ENCODE peak calls at places on chromosomes 3 and 15, in ten cellular contexts. G, V, L, X, W, O, Q, T, U and A are unnamed samples.
A peak's percentile ranks its signal among the peaks of the same experiment; 100 is the strongest.

GRCh38 chr3:146968204-146968651 is 363.1 kb upstream of the PLSCR5 start:
- DNase-seq in O (no peak), X (no peak), G (peak; percentile 91), U (no peak), Q (no peak), V (no peak), T (no peak), W (no peak), L (no peak), A (no peak)

GRCh38 chr3:31432897-31433678 is 99.6 kb upstream of the STT3B start:
- DNase-seq in T (no peak), Q (no peak), W (peak; percentile 29), O (no peak), X (no peak), U (no peak), G (peak; percentile 13), V (no peak), L (no peak), A (no peak)

GRCh38 chr3:134486577-134487041 is 752 bp downstream of the CEP63 start:
- DNase-seq in V (peak; percentile 33), T (no peak), L (peak; percentile 54), U (no peak), Q (no peak), G (no peak), O (no peak), X (peak; percentile 15), W (no peak), A (no peak)

GRCh38 chr15:28725556-28725955 is 13.3 kb upstream of the GOLGA8M start:
- DNase-seq in T (no peak), G (no peak), X (no peak), L (no peak), V (no peak), O (no peak), U (no peak), W (no peak), Q (peak; percentile 44), A (no peak)

GRCh38 chr3:95923496-95924210 is 890.7 kb upstream of the EPHA6 start:
- DNase-seq in Q (no peak), T (no peak), V (no peak), G (no peak), W (peak; percentile 67), O (no peak), U (no peak), X (no peak), L (no peak), A (no peak)

GRCh38 chr15:100919481-100920405 is 586 bp downstream of the LRRK1 start:
- DNase-seq in O (no peak), X (no peak), U (no peak), T (no peak), L (peak; percentile 63), Q (peak; percentile 74), V (peak; percentile 69), W (no peak), G (no peak), A (no peak)

GRCh38 chr15:90593469-90594158 is 63.9 kb downstream of the CRTC3 start:
- DNase-seq in Q (no peak), G (no peak), V (no peak), T (no peak), U (no peak), X (no peak), W (peak; percentile 53), L (no peak), O (no peak), A (no peak)

GRCh38 chr3:64983583-64984359 is 296.0 kb upstream of the ADAMTS9 start:
- DNase-seq in Q (no peak), V (no peak), O (no peak), G (no peak), X (no peak), T (no peak), W (no peak), U (no peak), L (no peak), A (no peak)

GRCh38 chr3:48595526-48596121 is 495 bp upstream of the COL7A1 start:
- DNase-seq in W (peak; percentile 64), Q (peak; percentile 63), G (peak; percentile 88), L (peak; percentile 59), V (no peak), U (no peak), X (peak; percentile 80), T (no peak), O (no peak), A (peak; percentile 98)

GRCh38 chr3:89025185-89025584 is 82.2 kb upstream of the EPHA3 start:
- DNase-seq in O (no peak), U (no peak), L (no peak), T (no peak), X (no peak), W (no peak), G (peak; percentile 69), V (no peak), Q (no peak), A (no peak)